ENCODE peak calls at places on chromosomes 3 and 15, in six cellular contexts. W is Peyer's patch, O is adrenal gland, X is IMR-90, S is B cell, I is uterus. Z is an unnamed sample.
A peak's percentile ranks its signal among the peaks of the same experiment; 100 is the strongest.

GRCh38 chr15:31360843-31361763 is 34.5 kb downstream of the KLF13 start:
- DNase-seq in X (no peak), I (no peak), O (no peak), W (peak; percentile 96), S (peak; percentile 94), Z (no peak)

GRCh38 chr15:72237286-72238224 is 6.6 kb upstream of the PKM start:
- DNase-seq in I (peak; percentile 57), S (no peak), W (peak; percentile 75), X (peak; percentile 98), O (peak; percentile 91), Z (peak; percentile 97)

GRCh38 chr15:35713733-35714132 is 167.8 kb upstream of the DPH6 start:
- DNase-seq in X (peak; percentile 78), W (no peak), O (no peak), I (no peak), S (no peak), Z (peak; percentile 63)

GRCh38 chr3:172186607-172187006 is 147.2 kb downstream of the FNDC3B start:
- DNase-seq in S (no peak), I (no peak), W (no peak), X (no peak), O (no peak), Z (no peak)

GRCh38 chr3:21543380-21544075 is 207.5 kb downstream of the ZNF385D start:
- DNase-seq in X (no peak), O (no peak), S (no peak), W (no peak), I (no peak), Z (no peak)

GRCh38 chr3:52440249-52440551 is 4.7 kb downstream of the SEMA3G start:
- DNase-seq in S (no peak), X (no peak), I (no peak), O (no peak), W (no peak), Z (no peak)

GRCh38 chr3:174957081-174957480 is 97.9 kb downstream of the NAALADL2 start:
- DNase-seq in I (no peak), X (peak; percentile 27), S (no peak), O (no peak), W (no peak), Z (no peak)

GRCh38 chr3:190701096-190701532 is 161.4 kb downstream of the GMNC start:
- DNase-seq in X (peak; percentile 44), I (no peak), W (peak; percentile 64), S (no peak), O (peak; percentile 45), Z (peak; percentile 37)

GRCh38 chr3:186997061-186998054 is 67.0 kb downstream of the ST6GAL1 start:
- DNase-seq in S (no peak), O (no peak), I (no peak), W (no peak), X (no peak), Z (no peak)

GRCh38 chr15:76553102-76553501 is 216.5 kb downstream of the ISL2 start:
- DNase-seq in W (no peak), I (no peak), X (no peak), O (no peak), S (no peak), Z (no peak)

GRCh38 chr15:42133892-42134502 is 22.4 kb downstream of the PLA2G4F start:
- DNase-seq in S (peak; percentile 47), I (no peak), W (peak; percentile 69), X (peak; percentile 17), O (peak; percentile 60), Z (peak; percentile 35)

GRCh38 chr15:41417418-41417811 is 520 bp downstream of the RTF1 start:
- DNase-seq in W (peak; percentile 55), S (peak; percentile 39), X (peak; percentile 20), O (no peak), I (peak; percentile 32), Z (no peak)

GRCh38 chr15:52653451-52653964 is 25.7 kb downstream of the ATOSA start:
- DNase-seq in S (no peak), O (no peak), X (peak; percentile 85), I (no peak), W (no peak), Z (peak; percentile 90)

GRCh38 chr15:75817151-75817935 is 25.9 kb upstream of the UBE2Q2 start:
- DNase-seq in O (no peak), X (no peak), W (no peak), I (no peak), S (no peak), Z (no peak)

GRCh38 chr15:58536414-58536813 is 104.6 kb downstream of the LIPC start:
- DNase-seq in S (no peak), O (no peak), I (no peak), X (no peak), W (peak; percentile 25), Z (no peak)

GRCh38 chr15:94523873-94524272 is 292.5 kb downstream of the MCTP2 start:
- DNase-seq in W (no peak), S (no peak), X (no peak), O (no peak), I (no peak), Z (no peak)

GRCh38 chr3:45507820-45508317 is 86.7 kb upstream of the LIMD1 start:
- DNase-seq in W (no peak), S (no peak), O (no peak), I (no peak), X (peak; percentile 87), Z (peak; percentile 13)

GRCh38 chr3:62884041-62884870 is 9.0 kb upstream of the CADPS start:
- DNase-seq in W (no peak), O (no peak), S (no peak), I (no peak), X (no peak), Z (no peak)

GRCh38 chr15:87959080-87959479 is 297.5 kb downstream of the NTRK3 start:
- DNase-seq in W (no peak), I (no peak), O (no peak), S (no peak), X (no peak), Z (no peak)

GRCh38 chr15:31116423-31117030 is 15.0 kb upstream of the TRPM1 start:
- DNase-seq in W (no peak), I (no peak), X (no peak), S (no peak), O (no peak), Z (no peak)

GRCh38 chr3:175485436-175485835 is 626.3 kb downstream of the NAALADL2 start:
- DNase-seq in O (no peak), W (no peak), S (no peak), X (no peak), I (no peak), Z (no peak)

GRCh38 chr15:53884441-53884840 is 93.8 kb upstream of the UNC13C start:
- DNase-seq in I (no peak), S (no peak), X (no peak), O (no peak), W (no peak), Z (no peak)

GRCh38 chr3:127746400-127747057 is 73.8 kb downstream of the ABTB1 start:
- DNase-seq in S (peak; percentile 37), W (peak; percentile 69), X (no peak), I (no peak), O (no peak), Z (no peak)
- TF ChIP-seq CTCF in S (no peak), W (no peak), X (no peak), I (no peak), O (no peak), Z (peak; percentile 59)

GRCh38 chr15:89332446-89332845 is 2.2 kb downstream of the POLG start:
- DNase-seq in I (no peak), X (peak; percentile 10), O (no peak), W (peak; percentile 43), S (no peak), Z (no peak)
- TF ChIP-seq CTCF in I (peak; percentile 36), X (peak; percentile 32), O (no peak), W (peak; percentile 26), S (peak; percentile 60), Z (peak; percentile 77)

DNA sequence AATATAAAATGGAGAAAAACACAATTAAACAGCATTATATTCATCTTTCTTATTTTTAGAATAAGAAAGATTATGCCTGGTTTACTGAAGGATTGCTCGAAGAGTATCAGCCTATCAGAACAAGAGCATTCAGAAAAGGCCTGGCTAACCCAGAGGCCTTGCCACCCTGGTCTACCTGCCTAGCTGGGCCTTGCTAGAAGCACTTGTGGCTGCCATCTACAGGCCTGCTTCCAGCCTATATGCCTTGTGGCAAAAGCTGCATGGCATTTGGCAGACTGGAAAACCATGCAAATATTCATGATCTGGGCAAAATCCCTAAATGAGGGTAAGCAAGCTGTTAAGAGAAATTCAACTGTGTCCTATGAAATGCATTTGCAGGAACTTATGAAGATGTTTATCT is 9.3 kb upstream of the ATP13A4 start:
- DNase-seq in W (peak; percentile 51), X (no peak), O (no peak), I (no peak), S (no peak), Z (no peak)
- TF ChIP-seq CTCF in W (no peak), X (no peak), O (peak; percentile 15), I (no peak), S (no peak), Z (peak; percentile 38)

DNA sequence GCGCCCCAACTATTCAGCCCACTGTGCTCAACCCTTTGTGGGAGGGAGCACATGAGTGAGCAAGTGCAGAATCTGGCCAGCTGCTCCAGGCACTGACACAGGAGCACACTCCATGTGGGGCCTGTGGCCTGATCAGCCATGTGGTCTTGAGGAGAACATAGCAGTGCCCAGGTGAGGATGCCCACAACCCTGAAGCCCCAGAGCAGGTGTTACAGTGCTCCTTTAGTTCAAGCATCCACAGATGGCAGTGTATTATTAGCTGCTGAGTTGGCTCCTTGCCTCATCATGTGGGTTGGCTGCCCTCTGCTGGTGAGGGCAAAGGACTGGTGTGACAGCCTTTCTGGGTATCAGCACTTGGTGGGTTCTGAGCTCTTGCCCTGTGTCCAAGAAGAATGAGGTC is 1588.2 kb downstream of the SI start:
- DNase-seq in S (no peak), W (no peak), X (no peak), O (peak; percentile 53), I (no peak), Z (no peak)
- TF ChIP-seq CTCF in S (no peak), W (no peak), X (peak; percentile 16), O (no peak), I (no peak), Z (peak; percentile 75)

GRCh38 chr15:96535148-96535547 is 204.6 kb downstream of the NR2F2 start:
- DNase-seq in I (no peak), W (no peak), X (no peak), S (no peak), O (no peak), Z (no peak)

GRCh38 chr15:96540283-96540682 is 209.8 kb downstream of the NR2F2 start:
- DNase-seq in O (no peak), X (no peak), W (no peak), S (no peak), I (no peak), Z (no peak)

GRCh38 chr15:96544162-96544756 is 213.8 kb downstream of the NR2F2 start:
- DNase-seq in S (no peak), O (no peak), I (no peak), W (no peak), X (no peak), Z (no peak)

GRCh38 chr15:96542130-96542770 is 211.8 kb downstream of the NR2F2 start:
- DNase-seq in W (no peak), S (no peak), X (no peak), O (no peak), I (no peak), Z (no peak)

GRCh38 chr15:96538506-96538905 is 208.0 kb downstream of the NR2F2 start:
- DNase-seq in O (no peak), X (no peak), W (no peak), S (no peak), I (no peak), Z (no peak)
- TF ChIP-seq CTCF in O (no peak), X (no peak), W (no peak), S (no peak), I (no peak), Z (no peak)

GRCh38 chr15:26866298-26867198 is at the start of gene GABRA5:
- DNase-seq in S (no peak), X (peak; percentile 20), W (no peak), O (no peak), I (no peak), Z (peak; percentile 30)
- TF ChIP-seq CTCF in S (no peak), X (peak; percentile 15), W (no peak), O (no peak), I (no peak), Z (peak; percentile 40)

Z was measured in HFFc6.